ENCODE peak calls at places on chromosomes 13 and 19, in six cellular contexts. A, V, O, C, M and Z are unnamed samples.

GRCh38 chr19:3135961-3136683 is at the start of gene GNA15:
- DNase-seq in A (peak; percentile 41), V (no peak), O (peak; percentile 62), C (no peak), M (no peak), Z (peak; percentile 61)

GRCh38 chr19:31529121-31529520 is 179.9 kb upstream of the TSHZ3 start:
- DNase-seq in A (no peak), V (no peak), O (no peak), C (no peak), M (no peak), Z (no peak)

GRCh38 chr19:12872941-12873890 is 8.0 kb downstream of the DNASE2 start:
- DNase-seq in A (peak; percentile 69), V (no peak), O (peak; percentile 66), C (no peak), M (no peak), Z (peak; percentile 54)

GRCh38 chr13:107765724-107766436 is 449.5 kb downstream of the LIG4 start:
- DNase-seq in A (no peak), V (no peak), O (no peak), C (no peak), M (no peak), Z (no peak)

GRCh38 chr19:47227347-47228167 is 3.4 kb downstream of the BBC3 start:
- DNase-seq in A (peak; percentile 36), V (no peak), O (peak; percentile 89), C (peak; percentile 40), M (peak; percentile 93), Z (no peak)

GRCh38 chr13:36910545-36910944 is 9.5 kb downstream of the SMAD9 start:
- DNase-seq in A (no peak), V (no peak), O (no peak), C (no peak), M (no peak), Z (no peak)

GRCh38 chr13:42571895-42572294 is 2.1 kb upstream of the TNFSF11 start:
- DNase-seq in A (no peak), V (no peak), O (no peak), C (no peak), M (no peak), Z (no peak)

GRCh38 chr19:48715681-48716171 is 3.8 kb downstream of the MAMSTR start:
- DNase-seq in A (no peak), V (no peak), O (peak; percentile 37), C (no peak), M (no peak), Z (no peak)

GRCh38 chr19:18868380-18869230 is 27.4 kb downstream of the CERS1 start:
- DNase-seq in A (no peak), V (no peak), O (no peak), C (no peak), M (no peak), Z (no peak)

GRCh38 chr19:48480476-48481190 is 11.5 kb downstream of the CYTH2 start:
- DNase-seq in A (peak; percentile 38), V (peak; percentile 71), O (peak; percentile 55), C (peak; percentile 50), M (peak; percentile 56), Z (no peak)

GRCh38 chr19:13103585-13103923 is 896 bp upstream of the LYL1 start:
- DNase-seq in A (no peak), V (no peak), O (no peak), C (no peak), M (no peak), Z (no peak)

GRCh38 chr19:16824658-16825311 is 4.4 kb upstream of the SIN3B start:
- DNase-seq in A (no peak), V (no peak), O (no peak), C (no peak), M (no peak), Z (no peak)

GRCh38 chr19:44988896-44989563 is 12.2 kb upstream of the RELB start:
- DNase-seq in A (peak; percentile 69), V (peak; percentile 38), O (peak; percentile 80), C (peak; percentile 50), M (peak; percentile 40), Z (peak; percentile 40)

GRCh38 chr13:39144391-39144790 is 106.1 kb downstream of the NHLRC3 start:
- DNase-seq in A (no peak), V (no peak), O (no peak), C (no peak), M (no peak), Z (no peak)

GRCh38 chr13:113553541-113554332 is 30.8 kb upstream of the TFDP1 start:
- DNase-seq in A (no peak), V (no peak), O (peak; percentile 5), C (no peak), M (no peak), Z (no peak)

GRCh38 chr19:30340724-30341595 is 31.2 kb upstream of the ZNF536 start:
- DNase-seq in A (no peak), V (no peak), O (no peak), C (no peak), M (no peak), Z (no peak)

GRCh38 chr13:77511552-77511951 is 24.0 kb upstream of the SCEL start:
- DNase-seq in A (no peak), V (no peak), O (no peak), C (no peak), M (no peak), Z (no peak)

GRCh38 chr13:99018418-99019180 is 40.7 kb upstream of the DOCK9 start:
- DNase-seq in A (no peak), V (no peak), O (no peak), C (no peak), M (no peak), Z (no peak)